ENCODE peak calls at places on chromosomes 11 and 22, in four cellular contexts. One of them, this sample, is unnamed.

GRCh38 chr22:37822079-37822833 is 926 bp upstream of the GALR3 start:
- DNase-seq in LoVo: no peak
- DNase-seq in smooth muscle cell of the brain vasculature: no peak
- DNase-seq in ACHN: no peak
- DNase-seq in this sample: no peak

GRCh38 chr22:48316876-48317250 is 1510.8 kb downstream of the BRD1 start:
- DNase-seq in ACHN: no peak
- DNase-seq in smooth muscle cell of the brain vasculature: no peak
- DNase-seq in LoVo: no peak
- DNase-seq in this sample: no peak

GRCh38 chr11:103170865-103171264 is 61.6 kb downstream of the DYNC2H1 start:
- DNase-seq in smooth muscle cell of the brain vasculature: no peak
- DNase-seq in LoVo: no peak
- DNase-seq in ACHN: no peak
- DNase-seq in this sample: no peak

GRCh38 chr11:34184505-34185015 is 79.1 kb downstream of the NAT10 start:
- DNase-seq in LoVo: no peak
- DNase-seq in smooth muscle cell of the brain vasculature: no peak
- DNase-seq in ACHN: no peak
- DNase-seq in this sample: no peak

GRCh38 chr11:58771458-58771855 is 39.7 kb upstream of the GLYAT start:
- DNase-seq in ACHN: no peak
- DNase-seq in smooth muscle cell of the brain vasculature: no peak
- DNase-seq in LoVo: no peak
- DNase-seq in this sample: no peak

GRCh38 chr22:26835929-26836528 is 178.6 kb downstream of the MIAT start:
- DNase-seq in LoVo: peak
- DNase-seq in ACHN: peak
- DNase-seq in smooth muscle cell of the brain vasculature: peak
- DNase-seq in this sample: peak

GRCh38 chr11:65411681-65412070 is 10.9 kb upstream of the NEAT1 start:
- DNase-seq in smooth muscle cell of the brain vasculature: no peak
- DNase-seq in ACHN: no peak
- DNase-seq in LoVo: no peak
- DNase-seq in this sample: no peak

GRCh38 chr11:20026629-20027545 is 133.4 kb downstream of the DBX1 start:
- DNase-seq in smooth muscle cell of the brain vasculature: no peak
- DNase-seq in LoVo: no peak
- DNase-seq in ACHN: no peak
- DNase-seq in this sample: no peak

GRCh38 chr11:67289226-67289650 is at the start of gene ANKRD13D:
- DNase-seq in LoVo: no peak
- DNase-seq in smooth muscle cell of the brain vasculature: no peak
- DNase-seq in ACHN: no peak
- DNase-seq in this sample: no peak

GRCh38 chr11:65854871-65855837 is 2.8 kb downstream of the CFL1 start:
- DNase-seq in LoVo: no peak
- DNase-seq in smooth muscle cell of the brain vasculature: no peak
- DNase-seq in ACHN: no peak
- DNase-seq in this sample: no peak

GRCh38 chr11:57491371-57492061 is 24.0 kb downstream of the SLC43A1 start:
- DNase-seq in LoVo: no peak
- DNase-seq in smooth muscle cell of the brain vasculature: no peak
- DNase-seq in ACHN: peak
- DNase-seq in this sample: no peak

GRCh38 chr11:102237096-102237735 is 80.1 kb upstream of the BIRC3 start:
- DNase-seq in LoVo: no peak
- DNase-seq in ACHN: no peak
- DNase-seq in smooth muscle cell of the brain vasculature: no peak
- DNase-seq in this sample: no peak

GRCh38 chr11:118180300-118180703 is 3.9 kb upstream of the SCN2B start:
- DNase-seq in ACHN: no peak
- DNase-seq in LoVo: no peak
- DNase-seq in smooth muscle cell of the brain vasculature: no peak
- DNase-seq in this sample: no peak

GRCh38 chr11:12731841-12732336 is 57.7 kb downstream of the TEAD1 start:
- DNase-seq in smooth muscle cell of the brain vasculature: no peak
- DNase-seq in ACHN: no peak
- DNase-seq in LoVo: peak
- DNase-seq in this sample: no peak

GRCh38 chr11:65013692-65014145 is 241 bp upstream of the ARL2 start:
- DNase-seq in smooth muscle cell of the brain vasculature: peak
- DNase-seq in LoVo: peak
- DNase-seq in ACHN: peak
- DNase-seq in this sample: peak

GRCh38 chr22:36201630-36202312 is at the start of gene APOL4:
- DNase-seq in smooth muscle cell of the brain vasculature: no peak
- DNase-seq in LoVo: no peak
- DNase-seq in ACHN: no peak
- DNase-seq in this sample: peak

GRCh38 chr22:49764151-49764581 is 63.5 kb downstream of the BRD1 start:
- DNase-seq in smooth muscle cell of the brain vasculature: no peak
- DNase-seq in LoVo: no peak
- DNase-seq in ACHN: no peak
- DNase-seq in this sample: no peak

GRCh38 chr11:67060111-67060522 is 3.5 kb downstream of the RHOD start:
- DNase-seq in LoVo: no peak
- DNase-seq in ACHN: peak
- DNase-seq in smooth muscle cell of the brain vasculature: no peak
- DNase-seq in this sample: no peak

GRCh38 chr11:65424200-65425104 is 1.9 kb downstream of the NEAT1 start:
- DNase-seq in LoVo: peak
- DNase-seq in ACHN: peak
- DNase-seq in smooth muscle cell of the brain vasculature: no peak
- DNase-seq in this sample: no peak

GRCh38 chr11:111878385-111878765 is 590 bp downstream of the FDXACB1 start:
- DNase-seq in LoVo: peak
- DNase-seq in smooth muscle cell of the brain vasculature: peak
- DNase-seq in ACHN: peak
- DNase-seq in this sample: peak

GRCh38 chr11:8233691-8234424 is 29.8 kb downstream of the LMO1 start:
- DNase-seq in ACHN: peak
- DNase-seq in smooth muscle cell of the brain vasculature: no peak
- DNase-seq in LoVo: no peak
- DNase-seq in this sample: peak

GRCh38 chr11:3834349-3835099 is 6.2 kb downstream of the RHOG start:
- DNase-seq in smooth muscle cell of the brain vasculature: no peak
- DNase-seq in LoVo: no peak
- DNase-seq in ACHN: no peak
- DNase-seq in this sample: no peak

GRCh38 chr22:46129390-46130041 is 20.8 kb upstream of the PPARA start:
- DNase-seq in LoVo: no peak
- DNase-seq in ACHN: no peak
- DNase-seq in smooth muscle cell of the brain vasculature: no peak
- DNase-seq in this sample: no peak

GRCh38 chr11:114280696-114281095 is 15.5 kb upstream of the NNMT start:
- DNase-seq in smooth muscle cell of the brain vasculature: no peak
- DNase-seq in ACHN: peak
- DNase-seq in LoVo: peak
- DNase-seq in this sample: peak

GRCh38 chr11:124493256-124493655 is 47.8 kb upstream of the OR8B8 start:
- DNase-seq in ACHN: no peak
- DNase-seq in LoVo: no peak
- DNase-seq in smooth muscle cell of the brain vasculature: no peak
- DNase-seq in this sample: no peak

GRCh38 chr11:16902182-16902581 is 112.0 kb downstream of the PLEKHA7 start:
- DNase-seq in ACHN: no peak
- DNase-seq in smooth muscle cell of the brain vasculature: no peak
- DNase-seq in LoVo: peak
- DNase-seq in this sample: no peak

This sample was measured in HFF-Myc.